ENCODE peak calls at places on chromosomes 3 and 15, in seven cellular contexts. H, J, U, L, K, D and R are unnamed samples. For H3K36me3, the result is how much of the 10 kb centered on the place peaks cover.

GRCh38 chr15:31080618-31081017 is 20.9 kb downstream of the TRPM1 start:
- DNase-seq in D (peak), J (peak), K (peak), H (no peak), U (no peak), L (peak), R (peak)

GRCh38 chr15:73691398-73691797 is 7.2 kb downstream of the CD276 start:
- DNase-seq in U (peak), J (no peak), K (peak), H (no peak), D (no peak), L (peak), R (peak)

GRCh38 chr15:27134481-27134880 is 163.5 kb downstream of the GABRG3 start:
- DNase-seq in K (no peak), H (no peak), L (no peak), D (no peak), J (no peak), U (no peak), R (no peak)

GRCh38 chr3:160003520-160004128 is 15.0 kb downstream of the IL12A start:
- DNase-seq in D (peak), J (peak), K (peak), L (peak), U (peak), H (peak), R (peak)

GRCh38 chr15:45320581-45320980 is 57.8 kb downstream of the GATM start:
- DNase-seq in D (no peak), U (no peak), L (no peak), H (peak), J (no peak), K (no peak), R (no peak)

GRCh38 chr15:81309647-81310460 is 14.1 kb downstream of the STARD5 start:
- DNase-seq in K (no peak), J (no peak), L (no peak), U (no peak), D (no peak), H (no peak), R (no peak)

GRCh38 chr15:85925649-85926237 is 131.0 kb upstream of the KLHL25 start:
- DNase-seq in D (no peak), U (no peak), K (no peak), J (no peak), L (no peak), H (no peak), R (no peak)

GRCh38 chr3:194205675-194206133 is 69.8 kb downstream of the HES1 start:
- DNase-seq in U (no peak), D (no peak), H (no peak), J (peak), K (no peak), L (peak), R (peak)

GRCh38 chr3:151290673-151291072 is 12.3 kb upstream of the P2RY14 start:
- DNase-seq in K (no peak), D (no peak), L (no peak), J (no peak), U (no peak), H (no peak), R (no peak)

GRCh38 chr3:148205945-148206845 is 491.5 kb upstream of the AGTR1 start:
- DNase-seq in L (no peak), H (no peak), D (no peak), J (no peak), U (no peak), K (no peak), R (no peak)

GRCh38 chr15:99958426-99959097 is 225.3 kb upstream of the LYSMD4 start:
- DNase-seq in K (no peak), H (no peak), J (no peak), L (no peak), U (no peak), D (no peak), R (no peak)

GRCh38 chr3:177443469-177443868 is 246.2 kb upstream of the TBL1XR1 start:
- DNase-seq in J (no peak), U (peak), K (no peak), L (peak), H (peak), D (no peak), R (no peak)

GRCh38 chr3:193819117-193819978 is 226.3 kb downstream of the OPA1 start:
- DNase-seq in L (no peak), H (no peak), J (no peak), U (no peak), K (no peak), D (no peak), R (no peak)

GRCh38 chr3:106126016-106126525 is 257.3 kb upstream of the CBLB start:
- DNase-seq in H (no peak), U (no peak), J (no peak), K (no peak), L (no peak), D (no peak), R (no peak)

GRCh38 chr3:106121491-106122289 is 252.9 kb upstream of the CBLB start:
- DNase-seq in D (no peak), H (no peak), J (peak), U (no peak), L (no peak), K (no peak), R (no peak)

GRCh38 chr3:106124818-106125217 is 256.0 kb upstream of the CBLB start:
- DNase-seq in H (no peak), K (no peak), D (no peak), J (no peak), L (no peak), U (no peak), R (no peak)

GRCh38 chr3:106130384-106131084 is 261.7 kb upstream of the CBLB start:
- DNase-seq in H (no peak), U (peak), K (no peak), J (no peak), D (no peak), L (peak), R (no peak)

GRCh38 chr3:106126836-106127235 is 258.0 kb upstream of the CBLB start:
- DNase-seq in K (no peak), D (no peak), H (no peak), U (no peak), J (no peak), L (no peak), R (no peak)
- H3K27ac ChIP-seq in K (no peak), D (no peak), H (no peak), U (no peak), J (no peak), L (no peak), R (peak)

GRCh38 chr3:114351123-114351821 is 57.4 kb downstream of the TIGIT start:
- DNase-seq in L (no peak), U (no peak), J (no peak), H (no peak), K (no peak), D (no peak), R (no peak)

GRCh38 chr3:114350271-114350670 is 56.4 kb downstream of the TIGIT start:
- DNase-seq in K (no peak), H (no peak), D (no peak), J (no peak), L (no peak), U (no peak), R (no peak)

GRCh38 chr3:114350690-114351089 is 56.9 kb downstream of the TIGIT start:
- DNase-seq in H (no peak), D (no peak), J (no peak), K (no peak), U (no peak), L (no peak), R (no peak)

GRCh38 chr3:114356084-114357009 is 62.5 kb downstream of the TIGIT start:
- DNase-seq in H (no peak), D (no peak), J (no peak), K (no peak), U (no peak), L (no peak), R (no peak)

DNA sequence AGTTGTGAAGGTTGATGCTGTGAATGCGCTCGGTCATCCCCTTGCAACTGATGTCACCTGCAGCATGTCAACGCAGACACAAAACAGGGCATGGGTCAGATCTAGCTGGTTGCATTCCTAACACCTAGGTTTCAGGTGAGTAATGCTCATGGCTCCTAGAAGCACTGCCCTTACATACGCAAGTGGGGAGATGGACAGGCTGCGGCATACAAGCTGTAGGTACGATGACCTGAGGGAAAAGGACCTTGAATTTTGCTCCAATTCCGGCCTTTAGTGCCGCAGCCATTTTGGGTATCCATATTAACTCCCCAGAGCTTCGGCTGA is 58.0 kb downstream of the TIGIT start:
- DNase-seq in U (no peak), K (no peak), H (no peak), L (no peak), D (no peak), J (no peak), R (no peak)
- H3K4me3 ChIP-seq in U (no peak), K (no peak), H (no peak), L (no peak), D (no peak), J (no peak), R (peak)

DNA sequence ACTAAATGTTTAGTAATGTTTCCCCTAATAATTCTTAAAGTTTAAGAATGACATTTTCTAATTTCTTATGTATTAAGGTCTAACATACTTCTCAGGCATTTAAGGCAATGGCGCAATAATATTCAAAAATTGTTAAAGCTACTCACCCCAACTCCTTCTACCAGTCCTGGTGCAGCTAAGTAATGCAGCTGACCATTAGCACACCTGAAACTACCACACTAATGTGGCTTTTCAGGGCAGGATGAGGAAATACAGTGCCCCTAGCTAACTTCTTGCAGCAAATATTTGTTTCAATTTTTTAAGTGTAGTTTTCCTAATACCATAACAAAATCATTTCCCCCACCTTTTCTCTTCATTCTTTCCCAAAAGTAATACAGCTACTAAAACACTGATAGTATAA is 827.7 kb downstream of the FHIT start:
- DNase-seq in H (no peak), K (no peak), U (no peak), J (no peak), L (no peak), D (no peak), R (no peak)
- H3K36me3 ChIP-seq in H (under half), K (under half), U (under half), J (under half), L (under half), D (under half), R (under half)

GRCh38 chr15:37084602-37085001 is 15.7 kb downstream of the MEIS2 start:
- DNase-seq in K (no peak), U (no peak), L (no peak), D (no peak), H (no peak), J (no peak), R (no peak)

GRCh38 chr15:37078566-37078965 is 21.8 kb downstream of the MEIS2 start:
- DNase-seq in H (no peak), K (no peak), D (no peak), L (no peak), U (no peak), J (no peak), R (no peak)

GRCh38 chr15:37079726-37080125 is 20.6 kb downstream of the MEIS2 start:
- DNase-seq in H (no peak), J (no peak), L (no peak), K (no peak), U (no peak), D (no peak), R (peak)

GRCh38 chr15:37083610-37084009 is 16.7 kb downstream of the MEIS2 start:
- DNase-seq in H (no peak), J (no peak), D (no peak), U (no peak), K (no peak), L (no peak), R (no peak)

GRCh38 chr15:37081985-37082384 is 18.4 kb downstream of the MEIS2 start:
- DNase-seq in D (no peak), K (no peak), L (no peak), J (no peak), H (no peak), U (no peak), R (no peak)
- H3K27ac ChIP-seq in D (no peak), K (peak), L (no peak), J (no peak), H (no peak), U (no peak), R (no peak)

GRCh38 chr15:40325188-40325587 is 1.7 kb downstream of the INAFM2 start:
- DNase-seq in L (no peak), U (no peak), D (no peak), H (no peak), K (no peak), J (no peak), R (no peak)

GRCh38 chr15:40327338-40327917 is 3.9 kb downstream of the INAFM2 start:
- DNase-seq in U (no peak), J (no peak), D (no peak), K (no peak), L (no peak), H (no peak), R (no peak)

GRCh38 chr15:40323239-40323952 is at the start of gene INAFM2:
- DNase-seq in L (peak), H (peak), J (peak), K (peak), U (peak), D (peak), R (peak)

GRCh38 chr15:40323953-40324937 is 753 bp downstream of the INAFM2 start:
- DNase-seq in U (no peak), H (no peak), L (peak), J (no peak), K (no peak), D (peak), R (peak)

GRCh38 chr15:40325700-40326099 is 2.2 kb downstream of the INAFM2 start:
- DNase-seq in L (no peak), H (no peak), U (no peak), D (no peak), J (no peak), K (no peak), R (no peak)
- H3K4me3 ChIP-seq in L (no peak), H (no peak), U (no peak), D (no peak), J (no peak), K (peak), R (no peak)

GRCh38 chr15:29701151-29701550 is 121.1 kb downstream of the TJP1 start:
- DNase-seq in D (no peak), U (no peak), H (no peak), L (no peak), J (no peak), K (no peak), R (no peak)

GRCh38 chr15:29700296-29700695 is 122.0 kb downstream of the TJP1 start:
- DNase-seq in U (no peak), D (no peak), H (peak), J (no peak), L (no peak), K (no peak), R (no peak)

GRCh38 chr15:29708519-29708918 is 113.7 kb downstream of the TJP1 start:
- DNase-seq in K (no peak), D (no peak), L (no peak), J (no peak), H (no peak), U (no peak), R (no peak)

GRCh38 chr15:29699791-29700190 is 122.5 kb downstream of the TJP1 start:
- DNase-seq in H (no peak), L (no peak), D (no peak), K (no peak), J (no peak), U (no peak), R (no peak)

DNA sequence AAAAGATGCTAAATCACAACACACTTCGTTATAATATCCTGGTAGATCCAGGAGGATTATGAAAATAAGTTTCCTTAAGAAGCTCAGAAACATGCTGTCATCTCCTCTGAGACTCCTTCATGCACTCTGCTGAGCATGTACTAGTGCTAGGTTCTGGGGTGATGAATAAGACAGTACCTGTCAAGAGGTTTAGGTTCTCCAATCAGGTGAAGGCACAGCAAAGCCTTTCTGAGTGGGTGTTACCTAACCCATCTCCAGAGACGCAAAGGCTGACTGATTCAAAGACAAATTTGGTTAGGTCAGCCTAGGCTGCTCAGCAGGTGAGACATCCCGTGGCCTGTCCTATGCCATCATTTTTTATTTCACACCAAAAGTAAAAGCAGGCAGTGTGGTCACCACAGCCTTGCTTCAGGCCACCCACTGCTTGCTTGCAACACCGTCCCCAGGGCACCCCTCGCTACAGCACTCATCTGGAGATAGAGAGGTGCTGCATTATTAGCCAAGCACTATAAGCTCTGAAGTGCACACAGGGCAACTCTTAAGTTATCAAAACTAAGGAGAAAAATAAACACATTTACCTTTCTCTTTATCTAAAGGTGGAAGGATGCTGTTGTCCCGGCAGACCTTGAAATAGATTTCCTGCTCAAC is 117.2 kb downstream of the TJP1 start:
- DNase-seq in U (no peak), D (no peak), J (no peak), H (no peak), L (no peak), K (no peak), R (no peak)
- H3K36me3 ChIP-seq in U (half or more), D (under half), J (under half), H (half or more), L (half or more), K (half or more), R (under half)

DNA sequence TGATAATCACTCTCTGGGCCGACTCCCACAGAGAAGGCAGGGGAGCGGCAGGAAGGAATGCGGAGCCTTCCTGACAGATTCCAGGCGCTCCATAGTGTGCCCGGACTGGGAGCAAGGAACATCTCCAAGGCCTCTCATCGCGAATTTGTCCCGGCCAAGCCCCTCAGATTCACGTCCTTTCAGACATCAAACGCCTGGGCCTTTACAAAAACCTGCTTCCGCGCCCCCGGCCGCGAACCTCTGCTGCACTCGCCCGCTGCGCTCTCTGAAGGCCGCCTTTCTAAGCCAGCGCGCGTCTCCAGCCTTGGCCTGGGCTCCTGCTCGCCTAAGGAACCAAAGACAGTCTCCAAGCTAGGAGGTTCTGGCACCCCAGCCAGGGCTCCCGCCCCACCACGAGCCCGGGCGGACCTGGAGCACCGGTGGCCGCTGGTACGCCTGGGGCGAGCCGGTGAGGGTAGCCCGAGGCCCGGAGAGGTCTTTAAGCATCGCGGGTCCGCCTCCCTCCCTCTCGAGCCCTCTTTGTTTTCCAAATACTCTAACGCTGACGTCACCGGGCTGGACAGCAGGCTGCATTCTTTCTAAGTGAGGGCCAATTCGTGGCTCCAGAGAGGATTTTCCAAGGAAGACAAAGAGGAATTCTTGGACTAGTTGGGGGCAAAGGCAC is 837 bp downstream of the AMOTL2 start:
- DNase-seq in U (peak), K (peak), H (peak), D (peak), L (no peak), J (no peak), R (peak)
- H3K27ac ChIP-seq in U (peak), K (peak), H (peak), D (peak), L (no peak), J (no peak), R (peak)

DNA sequence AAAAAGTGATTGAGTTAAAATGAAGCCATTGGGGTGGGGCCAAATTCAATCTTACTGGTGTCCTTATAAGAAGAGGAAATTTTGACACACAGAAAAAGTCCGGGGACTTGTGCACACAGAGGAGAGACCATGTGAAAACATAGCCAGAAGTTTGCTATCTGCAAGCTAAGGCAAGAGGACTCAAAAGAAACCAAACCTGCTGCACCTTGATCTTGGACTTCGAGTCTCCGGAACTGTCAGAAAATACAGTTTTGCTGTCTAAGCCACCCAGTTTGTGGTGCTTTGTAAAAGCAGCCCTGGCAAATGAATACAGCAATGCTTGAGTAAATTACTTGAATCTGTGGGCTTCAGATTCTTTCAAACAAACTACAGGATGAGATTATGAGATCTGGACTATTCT is 53.7 kb upstream of the SSR3 start:
- DNase-seq in U (no peak), L (no peak), J (no peak), D (no peak), K (no peak), H (no peak), R (no peak)
- H3K4me3 ChIP-seq in U (no peak), L (no peak), J (no peak), D (no peak), K (no peak), H (no peak), R (no peak)